ENCODE peak calls at places on chromosome 19, in five cellular contexts. M is CD8-positive, alpha-beta T cell; F is fibroblast of lung; S is adrenal gland; E is cardiac fibroblast. B is an unnamed sample.

GRCh38 chr19:31338069-31338767 is 11.0 kb downstream of the TSHZ3 start:
- DNase-seq in E (peak), F (peak), M (no peak), S (peak), B (no peak)

GRCh38 chr19:11233073-11233472 is 6.3 kb upstream of the ANGPTL8 start:
- DNase-seq in S (no peak), F (no peak), E (no peak), M (no peak), B (no peak)

GRCh38 chr19:40466219-40467006 is at the start of gene SPTBN4:
- DNase-seq in S (peak), M (peak), E (no peak), F (no peak), B (peak)

GRCh38 chr19:8654591-8655339 is 24.3 kb downstream of the NFILZ start:
- DNase-seq in E (peak), S (peak), F (peak), M (peak), B (peak)

GRCh38 chr19:330503-330902 is 14.1 kb downstream of the MIER2 start:
- DNase-seq in M (no peak), E (no peak), S (no peak), F (no peak), B (no peak)

GRCh38 chr19:30303131-30303654 is 69.0 kb upstream of the ZNF536 start:
- DNase-seq in E (no peak), M (no peak), S (no peak), F (no peak), B (no peak)

GRCh38 chr19:37007587-37008220 is 70.5 kb upstream of the ZNF420 start:
- DNase-seq in F (peak), M (peak), E (peak), S (peak), B (peak)

GRCh38 chr19:52221831-52222375 is 32.1 kb downstream of the PPP2R1A start:
- DNase-seq in M (no peak), S (peak), E (peak), F (no peak), B (no peak)

GRCh38 chr19:2149980-2150793 is 1.2 kb downstream of the AP3D1 start:
- DNase-seq in E (peak), S (peak), M (no peak), F (no peak), B (no peak)

GRCh38 chr19:28021316-28022185 is 1191.4 kb downstream of the UQCRFS1 start:
- DNase-seq in E (no peak), M (no peak), S (no peak), F (no peak), B (no peak)

GRCh38 chr19:41668315-41668714 is 19.8 kb downstream of the CEACAM7 start:
- DNase-seq in M (no peak), S (no peak), E (no peak), F (no peak), B (no peak)

GRCh38 chr19:29211562-29212416 is 1.2 kb downstream of the UQCRFS1 start:
- DNase-seq in F (peak), S (peak), M (peak), E (peak), B (no peak)

GRCh38 chr19:11356676-11357550 is 1.7 kb downstream of the PLPPR2 start:
- DNase-seq in E (no peak), S (no peak), M (no peak), F (no peak), B (no peak)

GRCh38 chr19:56973713-56974553 is 133.4 kb upstream of the PEG3 start:
- DNase-seq in M (no peak), F (no peak), S (peak), E (no peak), B (no peak)

GRCh38 chr19:15296841-15297415 is 35.4 kb downstream of the BRD4 start:
- DNase-seq in E (no peak), F (no peak), S (no peak), M (peak), B (no peak)

GRCh38 chr19:34254552-34255432 is at the start of gene GARRE1:
- DNase-seq in S (peak), M (peak), F (peak), E (peak), B (peak)

GRCh38 chr19:6018786-6019185 is 40.8 kb upstream of the RANBP3 start:
- DNase-seq in F (no peak), M (peak), E (no peak), S (no peak), B (no peak)

GRCh38 chr19:36151144-36152051 is 849 bp downstream of the COX7A1 start:
- DNase-seq in M (no peak), F (peak), E (peak), S (peak), B (no peak)

GRCh38 chr19:57106646-57107235 is 13.0 kb upstream of the USP29 start:
- DNase-seq in M (no peak), F (no peak), S (no peak), E (no peak), B (no peak)

GRCh38 chr19:17292301-17293074 is 10.7 kb downstream of the ABHD8 start:
- DNase-seq in F (peak), M (peak), S (peak), E (peak), B (peak)

GRCh38 chr19:49936549-49936948 is 7.2 kb upstream of the NUP62 start:
- DNase-seq in M (no peak), E (no peak), S (no peak), F (no peak), B (no peak)

GRCh38 chr19:49940482-49940791 is 11.1 kb upstream of the NUP62 start:
- DNase-seq in F (no peak), M (no peak), E (no peak), S (no peak), B (no peak)

GRCh38 chr19:49938662-49939061 is 9.4 kb upstream of the NUP62 start:
- DNase-seq in S (peak), F (no peak), M (no peak), E (no peak), B (no peak)

GRCh38 chr19:49939721-49940481 is 10.6 kb upstream of the NUP62 start:
- DNase-seq in S (no peak), F (no peak), E (no peak), M (no peak), B (no peak)
- TF ChIP-seq CTCF in S (no peak), F (no peak), E (no peak), M (no peak), B (no peak)

GRCh38 chr19:44190020-44190419 is 22.3 kb upstream of the ZNF227 start:
- DNase-seq in F (no peak), S (no peak), E (no peak), M (no peak), B (no peak)
- TF ChIP-seq CTCF in F (no peak), S (no peak), E (no peak), M (no peak), B (no peak)

GRCh38 chr19:51131780-51132680 is 7.3 kb downstream of the SIGLEC9 start:
- DNase-seq in E (peak), S (peak), M (no peak), F (peak), B (no peak)
- TF ChIP-seq CTCF in E (peak), S (no peak), M (no peak), F (no peak), B (no peak)

DNA sequence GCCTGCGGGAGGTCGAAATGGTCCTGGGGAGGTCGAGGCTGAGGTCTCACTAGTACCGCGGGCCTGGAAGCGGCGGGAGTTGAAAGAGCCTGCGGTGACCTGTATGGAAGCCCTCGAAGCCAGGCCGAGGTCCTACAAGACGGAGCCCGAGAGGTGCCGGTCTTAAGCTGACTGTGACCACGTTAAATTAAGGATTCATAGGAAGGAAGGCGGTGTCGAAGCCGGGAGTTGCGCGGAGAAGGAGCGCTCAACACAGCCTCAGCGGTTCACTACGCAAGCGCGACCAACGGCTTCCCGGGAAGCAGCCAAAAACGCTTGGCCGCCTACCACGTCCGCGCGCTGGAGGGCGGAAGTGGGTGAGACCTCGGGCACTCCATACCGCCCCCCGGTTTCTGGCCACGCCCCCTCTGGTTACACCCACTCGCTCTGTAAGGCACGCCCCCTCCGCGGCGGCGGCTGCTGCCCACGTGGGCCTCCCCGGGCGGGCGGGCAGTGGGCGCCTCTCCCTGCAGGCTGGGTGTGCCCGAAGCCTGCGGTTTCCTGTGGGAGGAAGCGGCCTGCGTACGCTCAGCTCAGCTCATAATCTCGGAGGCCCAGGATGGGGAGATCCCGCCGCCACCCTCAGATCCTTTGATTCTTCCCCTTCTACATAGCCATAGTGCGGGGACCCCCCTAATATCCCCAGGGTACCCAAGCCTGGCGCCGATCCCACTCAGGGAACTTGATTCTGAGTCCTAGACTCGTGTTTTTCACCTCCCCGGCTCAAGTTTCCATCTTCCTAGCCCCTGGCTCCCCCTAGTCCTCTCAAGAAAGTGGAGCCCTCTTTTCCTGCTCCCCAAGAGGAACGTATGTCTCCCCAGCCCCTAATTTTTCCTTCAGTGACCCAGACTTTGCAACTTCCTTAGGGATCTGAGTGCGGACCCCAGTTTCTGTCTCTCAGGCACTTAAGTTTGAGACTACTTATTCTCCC is 3.4 kb upstream of the EMP3 start:
- DNase-seq in E (peak), M (peak), F (peak), S (peak), B (peak)
- TF ChIP-seq CTCF in E (no peak), M (no peak), F (no peak), S (no peak), B (no peak)

GRCh38 chr19:12913871-12914690 is 5.0 kb downstream of the SYCE2 start:
- DNase-seq in F (peak), S (peak), E (peak), M (peak), B (no peak)
- TF ChIP-seq CTCF in F (no peak), S (no peak), E (no peak), M (no peak), B (no peak)

GRCh38 chr19:38337360-38337653 is 1.7 kb downstream of the CATSPERG start:
- DNase-seq in M (no peak), E (no peak), F (no peak), S (no peak), B (no peak)

GRCh38 chr19:38335949-38336637 is 463 bp downstream of the CATSPERG start:
- DNase-seq in S (peak), E (peak), F (peak), M (peak), B (peak)

GRCh38 chr19:38340927-38341326 is 5.3 kb downstream of the CATSPERG start:
- DNase-seq in F (no peak), S (no peak), M (no peak), E (no peak), B (no peak)

GRCh38 chr19:38331728-38332127 is 3.9 kb upstream of the CATSPERG start:
- DNase-seq in S (no peak), E (no peak), F (no peak), M (no peak), B (no peak)

DNA sequence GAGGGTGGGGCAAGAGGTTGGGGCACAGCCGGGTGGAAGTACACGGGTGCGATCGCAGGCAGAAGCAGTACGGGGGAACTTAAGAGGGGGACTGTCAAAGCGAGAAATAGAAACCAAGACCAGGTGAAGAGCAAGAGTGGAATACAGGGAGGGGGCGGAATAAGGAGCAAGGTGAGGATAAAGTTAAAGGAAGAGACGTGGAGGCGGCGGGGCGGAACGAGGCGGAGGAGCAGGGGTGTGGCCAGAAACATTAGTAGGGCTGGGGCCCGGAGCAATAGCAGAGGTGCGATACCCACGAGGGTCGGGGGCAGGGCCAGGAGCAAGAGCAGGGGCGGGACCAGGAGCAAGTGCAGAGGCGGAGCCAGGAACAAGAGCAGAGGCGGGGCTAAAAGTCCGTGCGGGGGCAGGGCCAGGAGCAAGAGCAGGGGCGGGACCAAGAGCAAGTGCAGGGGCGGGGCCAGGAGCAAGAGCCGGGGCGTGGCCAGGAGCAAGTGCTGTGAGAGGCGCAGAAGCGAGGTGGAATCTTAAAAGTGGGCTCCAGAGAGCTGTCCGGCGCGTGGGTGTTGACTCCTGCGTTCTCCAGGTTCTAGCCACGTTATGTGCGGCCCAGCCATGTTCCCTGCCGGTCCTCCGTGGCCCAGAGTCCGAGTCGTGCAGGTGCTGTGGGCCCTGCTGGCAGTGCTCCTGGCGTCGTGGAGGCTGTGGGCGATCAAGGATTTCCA is 1.2 kb downstream of the CATSPERG start:
- DNase-seq in E (peak), F (peak), S (peak), M (peak), B (peak)
- TF ChIP-seq CTCF in E (no peak), F (no peak), S (no peak), M (no peak), B (no peak)